ENCODE peak calls at places on chromosomes 7 and 10, in four cellular contexts. One of them, this sample, is unnamed.

GRCh38 chr7:135467207-135467711 is 42.6 kb downstream of the CNOT4 start:
- DNase-seq in IMR-90: peak
- DNase-seq in body of pancreas: no peak
- DNase-seq in A549: peak
- DNase-seq in this sample: no peak

GRCh38 chr7:44973610-44974401 is 5.0 kb downstream of the MYO1G start:
- DNase-seq in A549: no peak
- DNase-seq in IMR-90: no peak
- DNase-seq in body of pancreas: peak
- DNase-seq in this sample: no peak

GRCh38 chr7:155848691-155849690 is 36.7 kb upstream of the SHH start:
- DNase-seq in IMR-90: no peak
- DNase-seq in body of pancreas: no peak
- DNase-seq in A549: no peak
- DNase-seq in this sample: no peak

GRCh38 chr10:125549656-125550055 is 133.3 kb downstream of the TEX36 start:
- DNase-seq in IMR-90: no peak
- DNase-seq in body of pancreas: no peak
- DNase-seq in A549: no peak
- DNase-seq in this sample: no peak

GRCh38 chr10:26859241-26860025 is 1.3 kb downstream of the ABI1 start:
- DNase-seq in A549: no peak
- DNase-seq in body of pancreas: no peak
- DNase-seq in IMR-90: peak
- DNase-seq in this sample: no peak

GRCh38 chr7:94676431-94676830 is 20.5 kb upstream of the SGCE start:
- DNase-seq in A549: no peak
- DNase-seq in body of pancreas: no peak
- DNase-seq in IMR-90: no peak
- DNase-seq in this sample: no peak

GRCh38 chr7:23009303-23009702 is 4.6 kb downstream of the HYCC1 start:
- DNase-seq in IMR-90: no peak
- DNase-seq in body of pancreas: no peak
- DNase-seq in A549: no peak
- DNase-seq in this sample: no peak

GRCh38 chr10:125146791-125147604 is 13.4 kb downstream of the CTBP2 start:
- DNase-seq in body of pancreas: peak
- DNase-seq in A549: no peak
- DNase-seq in IMR-90: peak
- DNase-seq in this sample: no peak

GRCh38 chr7:154929006-154929726 is 73.8 kb downstream of the PAXIP1 start:
- DNase-seq in IMR-90: no peak
- DNase-seq in body of pancreas: no peak
- DNase-seq in A549: no peak
- DNase-seq in this sample: no peak

GRCh38 chr10:132698211-132698751 is 87.7 kb downstream of the NKX6-2 start:
- DNase-seq in A549: no peak
- DNase-seq in body of pancreas: no peak
- DNase-seq in IMR-90: no peak
- DNase-seq in this sample: no peak

GRCh38 chr7:93723424-93724124 is 149.1 kb upstream of the CALCR start:
- DNase-seq in A549: no peak
- DNase-seq in IMR-90: no peak
- DNase-seq in body of pancreas: no peak
- DNase-seq in this sample: no peak

GRCh38 chr10:132516771-132517725 is 20.5 kb upstream of the INPP5A start:
- DNase-seq in body of pancreas: peak
- DNase-seq in A549: peak
- DNase-seq in IMR-90: peak
- DNase-seq in this sample: peak

GRCh38 chr7:50637725-50638643 is 72.8 kb upstream of the DDC start:
- DNase-seq in A549: no peak
- DNase-seq in body of pancreas: no peak
- DNase-seq in IMR-90: peak
- DNase-seq in this sample: no peak

GRCh38 chr7:81684513-81685262 is 85.2 kb downstream of the HGF start:
- DNase-seq in body of pancreas: peak
- DNase-seq in IMR-90: peak
- DNase-seq in A549: peak
- DNase-seq in this sample: peak

GRCh38 chr7:95865716-95866371 is 93.5 kb downstream of the DYNC1I1 start:
- DNase-seq in body of pancreas: no peak
- DNase-seq in IMR-90: peak
- DNase-seq in A549: no peak
- DNase-seq in this sample: no peak

GRCh38 chr10:108385963-108386362 is 1221.5 kb upstream of the SORCS1 start:
- DNase-seq in body of pancreas: no peak
- DNase-seq in A549: no peak
- DNase-seq in IMR-90: no peak
- DNase-seq in this sample: no peak

GRCh38 chr10:118957966-118958365 is 71.5 kb upstream of the NANOS1 start:
- DNase-seq in A549: no peak
- DNase-seq in IMR-90: no peak
- DNase-seq in body of pancreas: no peak
- DNase-seq in this sample: no peak

DNA sequence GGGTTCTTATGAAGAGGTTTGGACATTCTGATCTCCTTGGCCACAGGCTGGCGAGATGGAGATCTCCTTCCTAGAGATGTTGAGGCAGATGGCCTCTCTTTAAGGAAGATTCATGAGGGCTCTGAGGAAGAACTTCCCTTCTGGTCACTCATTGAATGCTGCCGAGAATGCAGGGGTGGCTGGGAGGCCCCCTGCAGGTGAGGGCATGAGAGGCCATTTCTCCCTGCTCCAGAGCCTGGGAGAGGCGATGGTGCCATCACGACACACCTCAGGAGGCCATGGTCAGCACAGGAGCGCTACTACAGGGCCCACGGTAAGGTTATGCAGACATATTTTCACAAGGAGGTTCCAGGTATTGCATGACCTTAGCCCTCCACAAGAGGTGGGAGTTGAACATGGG is 40.2 kb downstream of the CXCL12 start:
- DNase-seq in IMR-90: no peak
- DNase-seq in A549: no peak
- DNase-seq in body of pancreas: no peak
- DNase-seq in this sample: no peak
- TF ChIP-seq POLR2A in IMR-90: no peak
- TF ChIP-seq POLR2A in A549: no peak
- TF ChIP-seq POLR2A in body of pancreas: no peak
- TF ChIP-seq POLR2A in this sample: no peak

DNA sequence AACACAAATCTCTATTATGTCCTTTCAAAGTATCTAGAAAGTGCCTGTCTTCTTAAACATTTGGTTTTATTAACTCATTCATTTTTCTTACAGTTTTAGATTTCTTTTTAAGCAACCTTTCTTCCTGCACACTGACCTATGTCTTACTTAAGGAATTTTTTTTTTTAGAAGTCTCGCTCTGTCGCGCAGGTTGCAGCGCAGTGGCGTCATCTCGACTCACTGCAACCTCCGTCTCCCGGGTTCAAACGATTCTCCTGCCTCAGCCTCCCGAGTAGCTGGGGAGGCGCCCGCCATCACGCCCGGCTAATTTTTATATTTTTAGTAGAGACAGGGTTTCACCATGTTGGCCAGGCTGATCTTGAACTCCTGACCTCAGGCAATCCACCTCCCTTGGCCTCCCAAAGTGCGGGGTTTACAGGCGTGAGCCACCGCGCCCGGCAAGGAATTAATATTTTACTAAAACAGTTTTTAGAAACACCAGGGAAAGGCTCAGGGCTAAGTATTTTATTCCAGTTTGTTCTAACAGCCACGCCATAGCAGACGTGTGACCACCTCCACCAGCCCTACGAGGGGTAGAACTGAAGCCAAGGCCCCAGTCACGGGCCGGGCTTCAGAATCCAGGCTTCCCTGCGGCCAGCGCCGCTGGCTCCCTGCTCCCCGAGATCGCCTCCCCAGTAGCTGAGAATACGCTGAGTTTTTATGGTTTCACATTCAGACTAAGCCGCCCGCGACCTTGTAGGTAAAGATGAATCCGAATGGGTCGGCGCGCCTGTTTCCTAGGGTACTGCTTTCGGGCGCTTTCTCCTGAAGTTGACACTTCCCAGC is 941 bp upstream of the LUC7L2 start:
- DNase-seq in A549: peak
- DNase-seq in body of pancreas: no peak
- DNase-seq in IMR-90: peak
- DNase-seq in this sample: no peak
- TF ChIP-seq POLR2A in A549: no peak
- TF ChIP-seq POLR2A in body of pancreas: no peak
- TF ChIP-seq POLR2A in IMR-90: no peak
- TF ChIP-seq POLR2A in this sample: no peak

GRCh38 chr10:4061441-4061951 is 276.5 kb upstream of the KLF6 start:
- DNase-seq in body of pancreas: no peak
- DNase-seq in A549: no peak
- DNase-seq in IMR-90: no peak
- DNase-seq in this sample: no peak
- TF ChIP-seq POLR2A in body of pancreas: no peak
- TF ChIP-seq POLR2A in A549: no peak
- TF ChIP-seq POLR2A in IMR-90: no peak
- TF ChIP-seq POLR2A in this sample: no peak

GRCh38 chr10:62050941-62051433 is 149.5 kb downstream of the ARID5B start:
- DNase-seq in body of pancreas: peak
- DNase-seq in A549: peak
- DNase-seq in IMR-90: peak
- DNase-seq in this sample: peak
- TF ChIP-seq POLR2A in body of pancreas: peak
- TF ChIP-seq POLR2A in A549: no peak
- TF ChIP-seq POLR2A in IMR-90: peak
- TF ChIP-seq POLR2A in this sample: no peak

DNA sequence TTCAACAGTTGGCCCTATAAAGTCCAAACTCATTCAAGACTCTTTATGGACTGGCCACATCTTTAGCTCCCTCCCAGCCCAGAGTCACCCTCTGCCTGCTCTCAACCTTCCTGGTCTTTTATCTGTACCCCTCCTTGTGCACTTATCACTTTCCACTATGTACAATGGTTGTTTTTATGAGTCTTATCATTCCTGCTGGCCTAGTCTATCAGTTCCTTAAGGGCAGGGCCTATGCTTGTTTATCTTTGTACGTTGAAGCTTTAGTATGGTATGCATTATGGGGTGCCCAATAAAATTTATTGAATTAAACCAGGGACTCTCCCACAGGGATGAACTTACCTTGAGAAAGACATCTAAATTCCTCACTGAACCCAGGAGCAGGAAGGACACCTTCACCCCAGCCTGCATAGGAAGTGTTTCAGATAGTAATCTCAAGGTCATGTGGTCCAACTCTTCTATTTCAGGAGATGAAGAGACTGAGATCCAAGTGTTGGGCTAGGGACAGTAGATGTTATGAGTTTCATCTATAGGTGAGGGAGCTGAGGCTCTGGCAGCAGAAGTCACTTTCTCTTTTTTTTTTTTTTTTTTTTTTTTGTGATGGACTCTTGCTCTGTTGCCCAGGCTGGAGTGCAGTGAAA is 13.3 kb upstream of the PDCD4 start:
- DNase-seq in IMR-90: no peak
- DNase-seq in body of pancreas: no peak
- DNase-seq in A549: no peak
- DNase-seq in this sample: no peak
- TF ChIP-seq POLR2A in IMR-90: no peak
- TF ChIP-seq POLR2A in body of pancreas: no peak
- TF ChIP-seq POLR2A in A549: no peak
- TF ChIP-seq POLR2A in this sample: no peak

DNA sequence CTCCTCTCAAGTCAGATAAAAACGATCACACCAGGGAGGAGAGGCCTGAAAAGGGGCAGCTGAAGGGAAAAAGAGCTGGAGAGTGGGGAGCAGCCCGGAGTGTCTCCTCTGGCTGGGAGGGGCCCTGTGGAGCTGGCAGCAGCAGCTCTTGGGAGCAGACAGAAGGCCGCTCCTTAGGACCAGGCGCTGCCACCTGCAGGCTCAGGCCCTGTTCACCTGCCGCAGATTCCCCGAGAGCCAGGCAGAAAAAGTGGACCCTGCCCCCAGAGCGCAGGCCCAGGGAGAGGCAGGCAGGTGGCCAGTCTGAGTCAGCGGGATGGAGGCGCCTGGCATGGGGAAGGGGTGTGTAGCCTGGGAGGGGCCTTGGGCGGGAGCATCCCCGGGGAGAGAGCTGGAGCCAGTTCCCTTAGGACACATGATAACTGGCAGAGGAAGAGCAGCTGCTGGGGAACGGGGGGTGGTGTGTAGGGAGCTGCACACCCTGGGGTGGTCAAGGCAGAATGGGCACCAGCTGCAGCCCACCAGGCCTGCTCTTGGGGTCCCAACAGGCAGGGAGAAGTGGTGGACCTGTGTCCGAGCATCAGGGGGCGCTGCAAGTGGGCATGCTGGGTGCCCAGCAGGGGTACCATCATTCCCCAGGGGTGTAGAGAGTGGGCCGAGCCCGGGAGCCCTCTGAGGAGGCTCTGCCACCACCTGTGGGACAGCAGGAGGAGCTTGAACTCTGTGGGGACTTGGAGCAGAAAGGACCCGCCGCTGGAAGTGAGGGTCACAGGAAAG is 177.2 kb upstream of the RHEB start:
- DNase-seq in A549: peak
- DNase-seq in IMR-90: no peak
- DNase-seq in body of pancreas: peak
- DNase-seq in this sample: peak
- TF ChIP-seq POLR2A in A549: no peak
- TF ChIP-seq POLR2A in IMR-90: no peak
- TF ChIP-seq POLR2A in body of pancreas: no peak
- TF ChIP-seq POLR2A in this sample: no peak

DNA sequence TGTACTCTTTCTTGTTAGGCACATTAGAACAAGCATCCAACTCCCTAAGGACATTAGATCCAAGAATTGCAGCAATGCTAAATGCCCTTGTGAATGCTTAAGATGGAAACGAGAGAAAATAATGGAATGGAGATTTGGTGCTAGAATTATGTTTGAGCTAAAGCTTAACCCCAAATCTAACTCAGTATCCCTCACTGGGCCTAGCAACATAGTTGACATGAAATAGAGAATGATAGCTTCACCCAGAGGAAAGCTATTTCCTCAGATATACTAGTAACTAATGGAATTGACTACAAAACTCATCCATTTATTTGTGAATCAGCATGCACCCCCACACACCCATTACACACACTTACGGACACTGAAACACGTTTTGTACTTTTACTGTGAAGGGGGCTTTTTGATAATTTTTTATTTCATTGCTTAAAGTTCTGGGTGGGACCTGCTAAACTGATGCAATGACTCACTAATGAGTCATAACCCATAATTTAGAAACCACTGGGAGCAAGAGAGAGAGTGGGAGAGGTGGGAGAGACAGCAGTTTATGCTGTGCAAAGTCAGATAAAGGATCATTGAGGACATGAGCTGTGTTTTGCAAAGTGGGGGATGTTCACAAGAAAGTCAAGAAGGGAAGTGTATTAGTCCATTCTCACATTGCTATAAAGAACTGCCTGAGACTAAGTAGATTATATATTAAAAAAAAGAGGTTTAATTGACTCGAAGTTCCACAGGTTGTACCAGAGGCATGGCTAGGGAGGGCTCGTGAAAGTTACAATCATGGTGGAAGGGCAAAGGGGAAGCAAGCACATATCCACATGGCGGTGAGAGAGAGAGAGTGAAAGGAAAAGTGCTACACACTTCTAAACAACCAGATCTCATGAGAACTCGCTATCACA is 382.7 kb downstream of the SFMBT2 start:
- DNase-seq in body of pancreas: no peak
- DNase-seq in IMR-90: peak
- DNase-seq in A549: no peak
- DNase-seq in this sample: no peak
- TF ChIP-seq POLR2A in body of pancreas: no peak
- TF ChIP-seq POLR2A in IMR-90: no peak
- TF ChIP-seq POLR2A in A549: no peak
- TF ChIP-seq POLR2A in this sample: no peak